ENCODE peak calls at places on chromosomes 12 and 14, in nine cellular contexts. R, A, V, U, B, X, C, G and Q are unnamed samples.

GRCh38 chr14:68551045-68551683 is 241.7 kb downstream of the ZFP36L1 start:
- DNase-seq in C (no peak), G (no peak), A (no peak), R (peak; percentile 92), X (no peak), V (no peak), B (no peak), U (no peak), Q (no peak)

GRCh38 chr12:57232156-57232756 is 2.7 kb downstream of the SHMT2 start:
- DNase-seq in C (no peak), V (no peak), X (no peak), G (no peak), A (no peak), B (no peak), R (no peak), U (no peak), Q (no peak)

GRCh38 chr12:6269986-6270385 is 40.5 kb upstream of the PLEKHG6 start:
- DNase-seq in A (no peak), C (no peak), U (no peak), B (no peak), X (no peak), G (no peak), R (no peak), V (no peak), Q (no peak)

GRCh38 chr12:57592551-57593165 is 1.7 kb downstream of the PIP4K2C start:
- DNase-seq in U (no peak), B (no peak), X (no peak), C (no peak), V (no peak), R (no peak), G (no peak), A (peak; percentile 30), Q (no peak)

GRCh38 chr12:116459921-116460666 is 99.1 kb upstream of the MAP1LC3B2 start:
- DNase-seq in B (peak; percentile 28), X (no peak), G (peak; percentile 9), V (no peak), U (no peak), C (no peak), A (no peak), R (no peak), Q (no peak)

GRCh38 chr14:50383618-50384225 is 13.0 kb downstream of the CDKL1 start:
- DNase-seq in B (no peak), G (no peak), C (peak; percentile 41), U (no peak), A (no peak), R (no peak), V (no peak), X (no peak), Q (no peak)

GRCh38 chr12:52189376-52190174 is 2.2 kb downstream of the KRT80 start:
- DNase-seq in X (no peak), R (no peak), G (no peak), U (no peak), C (peak; percentile 56), B (peak; percentile 38), A (peak; percentile 38), V (no peak), Q (no peak)

GRCh38 chr12:53234236-53234635 is 2.2 kb upstream of the RARG start:
- DNase-seq in A (no peak), R (peak; percentile 75), V (no peak), X (no peak), U (no peak), G (peak; percentile 43), C (no peak), B (no peak), Q (no peak)

GRCh38 chr12:98110516-98110915 is 404.9 kb upstream of the TMPO start:
- DNase-seq in X (no peak), V (no peak), B (no peak), A (no peak), C (no peak), U (no peak), G (no peak), R (no peak), Q (no peak)

GRCh38 chr12:112941528-112942335 is 3.5 kb downstream of the OAS3 start:
- DNase-seq in A (no peak), B (no peak), X (no peak), G (no peak), U (no peak), R (peak; percentile 34), V (no peak), C (no peak), Q (no peak)

GRCh38 chr12:124762791-124763593 is 100.7 kb downstream of the SCARB1 start:
- DNase-seq in B (no peak), X (no peak), C (no peak), R (no peak), A (no peak), V (no peak), U (no peak), G (no peak), Q (no peak)

GRCh38 chr12:42372154-42372791 is 46.3 kb downstream of the PPHLN1 start:
- DNase-seq in R (no peak), A (peak; percentile 46), V (peak; percentile 28), G (no peak), C (peak; percentile 62), B (peak; percentile 28), X (no peak), U (no peak), Q (no peak)

GRCh38 chr12:14327717-14328116 is 37.8 kb upstream of the ATF7IP start:
- DNase-seq in G (no peak), U (no peak), R (peak; percentile 0), X (no peak), V (no peak), C (peak; percentile 42), B (no peak), A (peak; percentile 68), Q (no peak)

GRCh38 chr14:30874999-30875787 is 834 bp downstream of the COCH start:
- DNase-seq in G (peak; percentile 10), U (no peak), B (no peak), R (no peak), V (peak; percentile 65), X (peak; percentile 32), C (no peak), A (no peak), Q (no peak)

GRCh38 chr12:39723831-39724230 is 104.2 kb upstream of the ABCD2 start:
- DNase-seq in R (no peak), A (no peak), B (peak; percentile 30), V (no peak), X (no peak), C (peak; percentile 2), G (no peak), U (no peak), Q (no peak)

GRCh38 chr14:93788557-93789365 is 476 bp upstream of the PRIMA1 start:
- DNase-seq in X (no peak), G (peak; percentile 29), R (no peak), B (no peak), C (no peak), V (no peak), A (no peak), U (peak; percentile 71), Q (no peak)

GRCh38 chr12:47222960-47223847 is 143.4 kb upstream of the AMIGO2 start:
- DNase-seq in C (no peak), U (no peak), V (no peak), A (no peak), B (peak; percentile 25), X (no peak), G (no peak), R (no peak), Q (no peak)

GRCh38 chr12:107130830-107131760 is 37.7 kb upstream of the CRY1 start:
- DNase-seq in V (no peak), B (no peak), A (no peak), X (no peak), U (no peak), R (no peak), G (no peak), C (no peak), Q (no peak)

GRCh38 chr12:129903092-129903945 is 506 bp downstream of the TMEM132D start:
- DNase-seq in A (no peak), X (no peak), G (no peak), V (no peak), R (no peak), B (peak; percentile 24), U (no peak), C (no peak), Q (no peak)

GRCh38 chr14:82872494-82872893 is 1338.8 kb upstream of the SEL1L start:
- DNase-seq in G (no peak), A (no peak), R (no peak), X (no peak), V (no peak), U (no peak), C (no peak), B (no peak), Q (no peak)
- TF ChIP-seq CTCF in G (no peak), A (no peak), R (no peak), X (no peak), V (no peak), U (no peak), C (no peak), B (no peak), Q (no peak)

DNA sequence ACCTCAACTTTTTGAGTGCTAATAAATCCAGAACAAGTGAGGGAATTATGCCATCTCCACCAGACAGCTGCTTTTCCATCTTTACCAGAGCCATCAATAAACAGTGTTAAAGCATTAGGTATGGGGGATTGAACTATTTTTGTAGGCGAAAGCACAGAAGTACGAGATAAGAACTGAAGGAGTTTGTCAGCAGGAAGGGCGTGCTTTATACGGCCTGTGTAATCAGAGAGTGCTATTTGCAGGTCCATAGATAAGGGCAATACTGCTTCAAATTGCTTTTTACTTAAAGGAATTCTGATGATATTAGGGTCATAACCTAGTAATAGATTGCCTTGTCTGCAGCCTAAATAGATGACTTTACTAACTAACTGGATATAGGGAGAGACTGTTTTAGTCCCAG is 20.3 kb upstream of the CLEC4E start:
- DNase-seq in R (no peak), C (no peak), V (no peak), X (no peak), G (no peak), U (no peak), B (no peak), A (no peak), Q (no peak)
- TF ChIP-seq CTCF in R (no peak), C (no peak), V (no peak), X (no peak), G (no peak), U (no peak), B (no peak), A (no peak), Q (no peak)

DNA sequence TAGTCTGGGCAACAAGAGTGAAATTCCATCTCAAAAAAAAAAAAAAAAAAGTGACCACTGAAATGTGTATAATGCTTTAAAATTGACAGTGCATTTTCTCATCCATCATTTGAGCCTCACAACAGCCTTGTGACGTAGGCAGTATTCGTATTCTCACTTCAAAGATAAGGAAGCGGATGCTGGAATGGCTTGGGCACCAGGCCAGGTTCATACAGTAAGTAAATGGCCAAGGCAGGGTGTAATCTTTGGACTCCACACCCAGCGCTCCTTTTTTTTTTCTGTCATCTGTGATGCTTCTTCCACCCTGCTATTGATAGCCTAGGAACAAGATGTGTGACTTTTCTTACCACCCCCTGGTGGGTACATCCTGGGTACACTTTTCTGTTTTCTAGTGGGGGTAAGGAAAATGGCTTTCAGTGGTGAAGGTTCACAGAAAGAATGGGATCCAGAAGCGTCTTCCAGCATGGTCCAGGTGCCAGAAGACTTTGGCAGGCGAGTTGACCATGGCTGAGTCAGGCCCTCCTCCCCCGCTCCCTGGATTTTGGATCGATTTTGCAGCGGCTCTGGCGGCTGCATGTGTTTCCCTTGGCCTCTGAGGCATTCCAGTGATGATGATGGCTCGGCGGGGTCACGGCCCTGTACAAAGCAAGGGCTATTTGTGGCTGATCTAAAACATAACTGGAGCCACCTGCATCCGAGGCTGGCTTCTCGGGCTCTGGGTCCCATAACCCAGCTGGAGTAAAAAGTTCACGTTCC is 110.6 kb downstream of the CACNA1C start:
- DNase-seq in A (peak; percentile 98), R (peak; percentile 93), V (no peak), B (peak; percentile 95), X (no peak), U (peak; percentile 94), C (peak; percentile 71), G (peak; percentile 92), Q (peak; percentile 55)
- TF ChIP-seq CTCF in A (peak; percentile 4), R (no peak), V (no peak), B (no peak), X (no peak), U (no peak), C (no peak), G (peak; percentile 34), Q (no peak)

GRCh38 chr12:43676183-43676813 is 82.3 kb downstream of the PUS7L start:
- DNase-seq in C (peak; percentile 42), B (no peak), U (no peak), A (peak; percentile 1), R (no peak), G (no peak), V (peak; percentile 9), X (no peak), Q (no peak)
- TF ChIP-seq CTCF in C (peak; percentile 79), B (peak; percentile 54), U (no peak), A (peak; percentile 33), R (no peak), G (no peak), V (peak; percentile 78), X (no peak), Q (no peak)